ENCODE peak calls at places on chromosomes 6 and 20, in ten cellular contexts. R is DMS153; H is stimulated activated naive B cell treated with anti-CD40 and anti-IgM and Interleukin-4, amounts not matched to agents 10 μg/mL and 1 μg/mL and 100 μg/mL, for 72 hours; D is stimulated activated CD8-positive, alpha-beta memory T cell treated with anti-CD3 and anti-CD28 coated beads, Interleukin-15, amount 100 ng/mL, for 4 hours; C is renal cortical epithelial cell; K is LoVo; G is activated CD4-positive, alpha-beta T cell treated with anti-CD3 and anti-CD28 coated beads for 24 hours; V is fibroblast of pulmonary artery; M is cardiac muscle cell; S is mesothelial cell of epicardium. T is an unnamed sample.
A peak's percentile ranks its signal among the peaks of the same experiment; 100 is the strongest.

GRCh38 chr6:112189494-112189893 is 64.9 kb downstream of the LAMA4 start:
- DNase-seq in R (no peak), H (no peak), D (no peak), C (peak; percentile 76), K (no peak), G (no peak), V (no peak), M (no peak), S (no peak), T (no peak)

GRCh38 chr6:4021862-4022715 is 56.8 kb downstream of the FAM217A start:
- DNase-seq in R (no peak), H (no peak), D (no peak), C (no peak), K (no peak), G (no peak), V (peak; percentile 17), M (no peak), S (no peak), T (no peak)

GRCh38 chr6:16319813-16320532 is 81.6 kb downstream of the GMPR start:
- DNase-seq in R (peak; percentile 70), H (peak; percentile 39), D (peak; percentile 50), C (peak; percentile 91), K (no peak), G (peak; percentile 30), V (peak; percentile 90), M (peak; percentile 74), S (no peak), T (peak; percentile 59)

GRCh38 chr6:5832621-5833107 is 174.1 kb downstream of the NRN1 start:
- DNase-seq in R (no peak), H (no peak), D (no peak), C (no peak), K (no peak), G (no peak), V (no peak), M (no peak), S (no peak), T (no peak)

GRCh38 chr6:90393232-90393884 is 96.7 kb upstream of the BACH2 start:
- DNase-seq in R (peak; percentile 41), H (peak; percentile 60), D (peak; percentile 53), C (peak; percentile 63), K (peak; percentile 40), G (peak; percentile 57), V (peak; percentile 72), M (peak; percentile 82), S (peak; percentile 61), T (no peak)

GRCh38 chr6:144265390-144265789 is 19.7 kb upstream of the UTRN start:
- DNase-seq in R (no peak), H (peak; percentile 35), D (no peak), C (peak; percentile 79), K (no peak), G (no peak), V (peak; percentile 84), M (peak; percentile 57), S (no peak), T (peak; percentile 28)

GRCh38 chr6:75081920-75082319 is 123.9 kb downstream of the COL12A1 start:
- DNase-seq in R (no peak), H (no peak), D (no peak), C (no peak), K (no peak), G (no peak), V (no peak), M (no peak), S (no peak), T (no peak)

GRCh38 chr6:10933126-10933525 is 46.3 kb downstream of the SYCP2L start:
- DNase-seq in R (no peak), H (no peak), D (no peak), C (no peak), K (no peak), G (no peak), V (no peak), M (no peak), S (no peak), T (no peak)

GRCh38 chr6:84847349-84848160 is 83.2 kb upstream of the TBX18 start:
- DNase-seq in R (no peak), H (no peak), D (no peak), C (peak; percentile 42), K (no peak), G (no peak), V (peak; percentile 56), M (no peak), S (no peak), T (no peak)

GRCh38 chr20:51470521-51470875 is 72.0 kb downstream of the NFATC2 start:
- DNase-seq in R (no peak), H (no peak), D (no peak), C (no peak), K (no peak), G (no peak), V (no peak), M (no peak), S (no peak), T (no peak)

GRCh38 chr6:83065511-83066192 is at the start of gene UBE3D:
- DNase-seq in R (peak; percentile 51), H (peak; percentile 88), D (peak; percentile 82), C (peak; percentile 60), K (peak; percentile 89), G (peak; percentile 90), V (peak; percentile 85), M (peak; percentile 95), S (peak; percentile 94), T (no peak)

GRCh38 chr6:78909391-78909790 is 42.0 kb downstream of the IRAK1BP1 start:
- DNase-seq in R (no peak), H (no peak), D (no peak), C (peak; percentile 13), K (no peak), G (no peak), V (peak; percentile 59), M (no peak), S (no peak), T (no peak)

GRCh38 chr20:21920231-21920630 is 214.8 kb downstream of the PAX1 start:
- DNase-seq in R (peak; percentile 67), H (no peak), D (no peak), C (no peak), K (no peak), G (no peak), V (no peak), M (no peak), S (no peak), T (no peak)

GRCh38 chr6:125899726-125900182 is 56.8 kb upstream of the HINT3 start:
- DNase-seq in R (no peak), H (no peak), D (no peak), C (peak; percentile 95), K (no peak), G (no peak), V (no peak), M (no peak), S (no peak), T (no peak)

GRCh38 chr20:49691818-49692568 is 21.7 kb downstream of the B4GALT5 start:
- DNase-seq in R (no peak), H (no peak), D (no peak), C (no peak), K (no peak), G (no peak), V (no peak), M (no peak), S (no peak), T (no peak)

GRCh38 chr20:12823742-12824141 is 185.0 kb upstream of the SPTLC3 start:
- DNase-seq in R (no peak), H (no peak), D (no peak), C (no peak), K (no peak), G (no peak), V (no peak), M (no peak), S (no peak), T (no peak)

GRCh38 chr6:1554881-1555569 is 54.7 kb upstream of the FOXC1 start:
- DNase-seq in R (no peak), H (peak; percentile 39), D (peak; percentile 56), C (no peak), K (no peak), G (peak; percentile 63), V (peak; percentile 57), M (peak; percentile 47), S (no peak), T (no peak)

GRCh38 chr6:46914279-46914810 is 7.4 kb downstream of the ADGRF5 start:
- DNase-seq in R (peak; percentile 14), H (no peak), D (no peak), C (no peak), K (peak; percentile 3), G (no peak), V (no peak), M (no peak), S (no peak), T (no peak)

GRCh38 chr6:31239854-31240253 is 32.0 kb downstream of the HLA-C start:
- DNase-seq in R (no peak), H (no peak), D (no peak), C (no peak), K (no peak), G (no peak), V (no peak), M (no peak), S (no peak), T (no peak)

GRCh38 chr20:17627101-17627950 is 54.7 kb downstream of the RRBP1 start:
- DNase-seq in R (no peak), H (no peak), D (no peak), C (no peak), K (no peak), G (no peak), V (no peak), M (no peak), S (no peak), T (no peak)

GRCh38 chr6:121522771-121523386 is 87.4 kb downstream of the GJA1 start:
- DNase-seq in R (no peak), H (no peak), D (no peak), C (no peak), K (no peak), G (no peak), V (peak; percentile 62), M (no peak), S (no peak), T (no peak)

GRCh38 chr6:11769816-11770545 is 8.6 kb downstream of the ADTRP start:
- DNase-seq in R (no peak), H (no peak), D (no peak), C (no peak), K (no peak), G (no peak), V (no peak), M (no peak), S (no peak), T (no peak)

GRCh38 chr6:130853555-130854183 is 26.5 kb downstream of the SMLR1 start:
- DNase-seq in R (no peak), H (no peak), D (no peak), C (no peak), K (no peak), G (no peak), V (no peak), M (peak; percentile 57), S (no peak), T (no peak)

GRCh38 chr20:34396408-34396807 is 33.3 kb downstream of the ITCH start:
- DNase-seq in R (no peak), H (no peak), D (no peak), C (no peak), K (no peak), G (no peak), V (no peak), M (no peak), S (no peak), T (no peak)